ENCODE peak calls at places on chromosomes 12 and 14, in eight cellular contexts. R is heart right ventricle; C is DMS53; X is CD4-positive, alpha-beta memory T cell; E is NCI-H2081; J is heart left ventricle; F is SJSA1; P is GDM1. T is an unnamed sample.

GRCh38 chr12:33093534-33093933 is 197.0 kb upstream of the PKP2 start:
- DNase-seq in C (no peak), F (no peak), R (no peak), E (no peak), X (no peak), P (no peak), J (no peak), T (no peak)

GRCh38 chr14:101216725-101217463 is 313.4 kb upstream of the RTL1 start:
- DNase-seq in C (no peak), J (peak; percentile 4), P (no peak), F (peak; percentile 11), R (no peak), E (no peak), X (no peak), T (peak; percentile 45)

GRCh38 chr14:68522510-68523325 is 270.1 kb downstream of the ZFP36L1 start:
- DNase-seq in X (no peak), E (no peak), F (no peak), J (no peak), R (no peak), P (no peak), C (no peak), T (peak; percentile 79)

GRCh38 chr12:15599266-15600037 is 189.7 kb downstream of the EPS8 start:
- DNase-seq in J (peak; percentile 51), F (no peak), C (peak; percentile 56), P (no peak), X (no peak), E (peak; percentile 4), R (no peak), T (no peak)

GRCh38 chr14:53767566-53767965 is 189.1 kb downstream of the BMP4 start:
- DNase-seq in F (no peak), J (no peak), E (no peak), X (no peak), P (no peak), R (no peak), C (peak; percentile 93), T (no peak)

GRCh38 chr14:90500665-90501370 is 104.0 kb downstream of the CALM1 start:
- DNase-seq in E (no peak), F (no peak), J (no peak), R (no peak), X (no peak), P (no peak), C (peak; percentile 62), T (peak; percentile 74)

GRCh38 chr14:99687284-99688209 is 3.4 kb downstream of the CYP46A1 start:
- DNase-seq in R (no peak), F (no peak), X (peak; percentile 47), C (peak; percentile 50), P (no peak), J (no peak), E (no peak), T (peak; percentile 66)

GRCh38 chr14:69999246-69999645 is 120.0 kb downstream of the SMOC1 start:
- DNase-seq in J (no peak), R (no peak), C (peak; percentile 95), E (peak; percentile 98), X (no peak), F (peak; percentile 76), P (no peak), T (no peak)

GRCh38 chr12:115012861-115013667 is 329.1 kb upstream of the TBX3 start:
- DNase-seq in E (no peak), F (no peak), P (no peak), C (no peak), X (no peak), R (peak; percentile 14), J (peak; percentile 18), T (peak; percentile 98)

GRCh38 chr12:116121453-116121871 is 156.0 kb downstream of the MED13L start:
- DNase-seq in R (no peak), E (peak; percentile 41), X (no peak), C (no peak), J (no peak), P (no peak), F (no peak), T (no peak)

GRCh38 chr12:129613311-129613710 is 290.5 kb downstream of the TMEM132D start:
- DNase-seq in X (no peak), R (no peak), C (no peak), P (no peak), F (no peak), J (no peak), E (no peak), T (no peak)

GRCh38 chr12:78208106-78208505 is 377.4 kb downstream of the NAV3 start:
- DNase-seq in F (no peak), P (no peak), J (no peak), R (no peak), E (no peak), C (no peak), X (no peak), T (no peak)

GRCh38 chr12:125346361-125346760 is 281.1 kb downstream of the AACS start:
- DNase-seq in C (peak; percentile 9), X (no peak), E (peak; percentile 10), P (no peak), F (no peak), J (no peak), R (no peak), T (no peak)

GRCh38 chr14:99755629-99756603 is 37.3 kb upstream of the EML1 start:
- DNase-seq in R (peak; percentile 85), C (no peak), F (peak; percentile 93), J (peak; percentile 79), X (no peak), E (no peak), P (no peak), T (peak; percentile 77)

GRCh38 chr12:40010899-40011774 is 94.7 kb downstream of the SLC2A13 start:
- DNase-seq in R (no peak), C (peak; percentile 86), X (peak; percentile 67), J (peak; percentile 56), E (peak; percentile 78), F (no peak), P (peak; percentile 16), T (peak; percentile 79)

T was measured in islet precursor cell.